ENCODE peak calls at places on chromosomes 16 and 17, in ten cellular contexts. K is B cell, M is AG10803, C is uterus, I is WERI-Rb-1, Z is cardiac fibroblast, L is mucosa of descending colon, S is tibial nerve, V is foreskin fibroblast, H is heart left ventricle. P is an unnamed sample.

GRCh38 chr16:51773491-51773890 is 622.4 kb upstream of the SALL1 start:
- DNase-seq in K (no peak), M (no peak), C (no peak), I (no peak), Z (no peak), L (no peak), S (no peak), V (no peak), H (no peak), P (no peak)

GRCh38 chr16:60027351-60027750 is 1293.2 kb upstream of the GOT2 start:
- DNase-seq in K (no peak), M (no peak), C (no peak), I (no peak), Z (no peak), L (no peak), S (no peak), V (no peak), H (no peak), P (no peak)

GRCh38 chr16:25546781-25547180 is 145.0 kb upstream of the HS3ST4 start:
- DNase-seq in K (no peak), M (no peak), C (no peak), I (no peak), Z (no peak), L (no peak), S (no peak), V (no peak), H (no peak), P (no peak)

GRCh38 chr17:81528651-81529436 is 667 bp downstream of the FSCN2 start:
- DNase-seq in K (no peak), M (no peak), C (no peak), I (no peak), Z (no peak), L (no peak), S (no peak), V (no peak), H (no peak), P (no peak)

GRCh38 chr16:83552193-83552592 is 255.6 kb upstream of the HSBP1 start:
- DNase-seq in K (no peak), M (peak), C (no peak), I (no peak), Z (peak), L (no peak), S (no peak), V (peak), H (no peak), P (no peak)

GRCh38 chr17:72462396-72462795 is 341.6 kb downstream of the SOX9 start:
- DNase-seq in K (no peak), M (peak), C (no peak), I (no peak), Z (peak), L (no peak), S (no peak), V (no peak), H (no peak), P (no peak)

GRCh38 chr16:66508261-66508913 is 41.5 kb downstream of the TK2 start:
- DNase-seq in K (no peak), M (no peak), C (peak), I (no peak), Z (peak), L (peak), S (no peak), V (peak), H (no peak), P (no peak)

GRCh38 chr16:31458073-31458834 is 1.0 kb upstream of the ARMC5 start:
- DNase-seq in K (peak), M (peak), C (no peak), I (peak), Z (peak), L (peak), S (no peak), V (peak), H (no peak), P (no peak)

GRCh38 chr16:71966932-71967331 is 33.3 kb downstream of the PKD1L3 start:
- DNase-seq in K (no peak), M (no peak), C (no peak), I (peak), Z (no peak), L (no peak), S (no peak), V (no peak), H (no peak), P (no peak)

DNA sequence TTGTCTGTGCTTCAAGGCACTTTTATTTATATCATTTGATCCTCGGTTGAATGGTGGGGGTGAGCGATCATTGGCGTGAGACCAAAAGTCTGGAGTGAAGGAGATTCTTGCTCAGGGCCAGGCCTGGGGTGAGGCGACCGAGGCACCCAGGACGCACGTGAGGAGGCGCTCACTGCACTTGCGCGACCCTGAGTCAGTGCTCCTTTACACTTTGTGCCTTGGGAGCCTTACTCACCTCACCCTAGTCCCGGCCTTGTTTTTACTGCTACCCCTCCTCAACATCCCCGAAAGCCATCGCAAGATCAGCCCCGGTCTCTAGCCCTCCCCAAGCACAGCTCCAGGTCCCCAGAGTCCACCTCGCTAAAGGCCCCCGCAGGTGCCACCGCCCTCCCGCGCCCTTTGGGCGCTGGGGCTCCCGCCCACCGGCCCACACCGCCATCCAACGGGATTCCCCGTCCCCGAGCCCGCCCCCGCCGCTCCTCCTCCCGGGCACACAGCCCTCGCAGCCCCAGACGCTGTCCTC is 496 bp downstream of the EZH1 start:
- DNase-seq in K (no peak), M (peak), C (no peak), I (peak), Z (peak), L (peak), S (peak), V (peak), H (peak), P (no peak)
- TF ChIP-seq CTCF in K (no peak), M (no peak), C (no peak), I (peak), Z (no peak), L (no peak), S (no peak), V (no peak), H (no peak), P (no peak)

DNA sequence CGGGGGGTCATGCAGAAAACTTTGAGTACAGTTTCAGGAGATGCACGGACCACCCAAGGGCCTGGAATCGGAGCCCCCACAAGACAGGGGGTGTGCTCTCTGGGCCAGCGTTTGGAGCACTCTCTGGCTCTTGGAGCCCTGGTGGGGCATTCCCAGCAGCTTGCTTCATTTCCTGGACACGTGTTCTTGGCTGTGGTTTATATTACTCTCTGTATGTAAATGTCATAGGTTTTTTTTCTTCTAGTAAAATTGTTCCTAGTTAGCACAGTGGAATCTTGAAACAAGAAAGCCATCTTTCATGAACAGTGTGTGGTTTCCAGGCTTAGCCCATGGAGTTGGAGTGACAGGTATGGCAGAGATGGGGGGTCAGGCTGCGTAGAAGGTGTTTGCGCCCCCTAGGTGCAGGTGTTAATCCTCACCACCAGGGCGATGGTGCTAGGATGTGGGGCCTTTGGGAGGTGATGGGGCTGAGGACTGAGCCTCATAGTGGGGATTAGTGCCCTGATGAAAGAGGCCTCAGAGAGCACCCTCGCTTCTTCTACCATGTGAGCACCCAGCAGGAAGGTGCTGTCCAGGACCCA is 79.8 kb downstream of the JPH3 start:
- DNase-seq in K (no peak), M (peak), C (no peak), I (peak), Z (peak), L (no peak), S (no peak), V (peak), H (no peak), P (peak)
- TF ChIP-seq CTCF in K (no peak), M (peak), C (no peak), I (peak), Z (peak), L (no peak), S (no peak), V (peak), H (peak), P (peak)

DNA sequence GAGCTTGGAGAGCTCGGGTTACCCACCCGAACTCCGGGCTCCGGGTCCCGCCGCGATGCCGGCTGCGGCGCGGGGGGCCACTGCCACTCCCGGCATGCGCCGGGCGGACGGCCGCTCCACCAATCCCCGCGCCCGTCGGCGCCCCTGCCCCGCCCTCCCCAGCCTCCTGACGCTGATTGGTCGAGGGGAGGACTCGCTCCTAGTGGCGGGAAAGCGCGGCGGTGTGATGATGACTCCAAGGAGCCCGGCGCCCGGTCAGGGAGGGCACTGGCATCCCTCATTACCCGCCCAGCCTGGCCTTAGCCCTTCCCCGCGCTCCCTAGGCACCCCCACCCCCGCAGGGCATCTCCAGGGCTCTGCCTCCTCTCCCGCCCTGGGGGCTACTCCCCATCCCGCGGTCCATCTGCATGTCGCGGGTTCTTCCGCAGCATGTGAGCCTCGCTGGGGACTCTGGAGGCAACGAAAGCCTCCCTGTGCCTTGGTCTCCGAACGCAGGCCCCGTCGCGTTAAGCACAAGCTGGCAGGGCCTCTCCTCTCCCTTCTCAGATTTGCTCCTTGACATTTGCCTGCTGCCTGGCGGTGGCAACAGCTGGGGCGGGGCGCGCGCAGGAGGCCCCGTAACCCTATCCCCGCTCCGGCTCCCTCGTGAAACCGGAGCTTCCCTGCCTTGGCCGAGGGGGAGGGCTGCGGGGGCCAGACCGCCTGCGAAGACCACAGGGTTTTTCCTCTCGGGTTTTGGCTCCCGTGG is 1.7 kb downstream of the ATP2A1 start:
- DNase-seq in K (peak), M (peak), C (peak), I (peak), Z (peak), L (peak), S (peak), V (peak), H (peak), P (peak)
- TF ChIP-seq CTCF in K (no peak), M (no peak), C (no peak), I (no peak), Z (no peak), L (no peak), S (peak), V (no peak), H (peak), P (no peak)

GRCh38 chr17:2365132-2365531 is 27.8 kb downstream of the SGSM2 start:
- DNase-seq in K (no peak), M (no peak), C (no peak), I (no peak), Z (no peak), L (no peak), S (no peak), V (no peak), H (no peak), P (no peak)

GRCh38 chr17:2364132-2365116 is 27.1 kb downstream of the SGSM2 start:
- DNase-seq in K (no peak), M (no peak), C (no peak), I (no peak), Z (no peak), L (no peak), S (no peak), V (no peak), H (peak), P (peak)

GRCh38 chr17:2368383-2368782 is 31.1 kb downstream of the SGSM2 start:
- DNase-seq in K (peak), M (no peak), C (no peak), I (no peak), Z (no peak), L (peak), S (no peak), V (no peak), H (peak), P (no peak)

GRCh38 chr17:2369039-2369438 is 31.7 kb downstream of the SGSM2 start:
- DNase-seq in K (peak), M (no peak), C (no peak), I (no peak), Z (peak), L (no peak), S (no peak), V (no peak), H (no peak), P (no peak)

DNA sequence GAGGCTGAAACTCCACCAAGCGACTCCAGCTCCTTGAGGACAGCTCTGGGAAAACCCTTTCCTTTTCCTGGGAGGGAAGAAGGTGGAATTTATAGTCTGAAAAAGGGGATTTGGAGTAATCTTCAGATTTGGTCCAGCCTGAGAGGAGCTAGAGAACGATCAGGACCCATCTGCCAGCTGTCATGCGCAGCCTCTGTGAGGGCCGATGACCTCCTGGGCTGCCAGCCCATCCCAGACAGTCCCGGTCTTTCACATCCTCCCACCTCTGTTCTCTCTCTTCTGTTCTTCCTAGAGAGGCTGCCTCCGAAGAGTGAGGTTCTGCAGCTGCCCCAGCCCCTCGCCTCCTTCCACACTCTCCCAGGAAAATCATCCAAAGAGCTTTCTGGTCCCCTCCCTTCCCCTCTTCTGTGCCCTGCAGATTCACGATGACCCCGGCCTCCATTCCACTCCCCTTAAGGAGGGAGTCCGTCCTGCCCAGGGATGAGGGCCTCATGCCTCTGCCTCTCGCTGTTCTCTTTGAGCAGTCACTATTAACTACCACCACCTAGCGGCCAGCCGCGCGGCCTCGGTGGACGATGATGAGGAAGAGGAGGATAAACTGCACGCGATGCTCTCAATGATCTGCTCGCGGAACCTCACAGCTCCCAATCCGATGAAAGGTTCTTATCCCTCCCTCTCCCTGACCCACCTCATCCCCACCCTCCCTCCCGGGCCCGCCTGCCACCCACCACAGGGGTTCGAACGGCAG is 29.6 kb downstream of the SGSM2 start:
- DNase-seq in K (no peak), M (no peak), C (peak), I (peak), Z (peak), L (peak), S (no peak), V (no peak), H (no peak), P (no peak)
- TF ChIP-seq CTCF in K (no peak), M (no peak), C (no peak), I (peak), Z (peak), L (no peak), S (no peak), V (no peak), H (no peak), P (peak)

GRCh38 chr17:36773039-36773438 is 164.2 kb upstream of the LHX1 start:
- DNase-seq in K (no peak), M (no peak), C (no peak), I (no peak), Z (no peak), L (no peak), S (no peak), V (no peak), H (no peak), P (no peak)

GRCh38 chr17:36768355-36768754 is 167.0 kb downstream of the MRM1 start:
- DNase-seq in K (no peak), M (no peak), C (no peak), I (peak), Z (no peak), L (no peak), S (no peak), V (no peak), H (no peak), P (no peak)
- TF ChIP-seq CTCF in K (no peak), M (no peak), C (no peak), I (no peak), Z (no peak), L (no peak), S (no peak), V (no peak), H (no peak), P (no peak)

DNA sequence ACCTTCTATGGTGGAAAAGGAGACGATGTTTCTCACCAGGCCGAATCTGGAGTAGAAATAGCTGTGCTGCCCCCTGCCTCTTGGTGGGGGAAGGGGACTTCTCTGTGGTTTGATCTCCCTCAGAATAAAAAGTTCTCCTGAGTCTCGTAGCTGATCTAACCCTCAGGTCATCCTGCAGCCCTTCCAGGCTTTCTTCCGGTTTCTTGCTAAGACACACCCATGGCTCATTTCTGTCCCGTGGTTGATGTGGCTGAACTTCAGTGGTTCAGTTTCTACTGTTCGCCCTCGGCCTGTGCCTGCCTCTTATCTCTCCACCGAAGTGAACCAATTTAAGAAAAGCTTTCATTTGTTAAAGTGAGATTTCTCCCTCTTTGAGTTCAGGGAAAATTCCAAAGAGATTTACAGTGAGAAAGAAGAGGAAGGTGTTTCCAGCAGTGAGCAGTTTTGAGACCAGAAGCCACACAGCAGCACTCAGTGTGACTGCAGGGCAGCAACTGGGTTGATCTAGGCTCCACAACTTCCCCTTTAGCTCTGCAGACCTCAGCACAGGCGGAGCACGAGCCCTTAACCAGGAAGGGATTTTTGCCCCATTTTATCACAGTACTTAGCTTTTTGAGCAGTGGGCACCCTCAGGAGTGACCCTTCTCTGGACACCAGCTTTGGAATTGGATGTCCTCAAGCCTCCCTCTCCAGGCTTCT is 34.9 kb upstream of the CACNG5 start:
- DNase-seq in K (no peak), M (no peak), C (no peak), I (no peak), Z (no peak), L (no peak), S (no peak), V (no peak), H (no peak), P (no peak)
- TF ChIP-seq CTCF in K (no peak), M (no peak), C (no peak), I (no peak), Z (no peak), L (no peak), S (no peak), V (no peak), H (no peak), P (no peak)

GRCh38 chr17:7587420-7587786 is 2.5 kb downstream of the SOX15 start:
- DNase-seq in K (no peak), M (peak), C (no peak), I (no peak), Z (peak), L (no peak), S (no peak), V (peak), H (no peak), P (peak)

GRCh38 chr17:7587831-7588230 is 2.1 kb downstream of the SOX15 start:
- DNase-seq in K (no peak), M (peak), C (peak), I (no peak), Z (no peak), L (no peak), S (no peak), V (no peak), H (no peak), P (no peak)

GRCh38 chr17:7589204-7589868 is 558 bp downstream of the SOX15 start:
- DNase-seq in K (peak), M (peak), C (peak), I (peak), Z (peak), L (peak), S (peak), V (peak), H (peak), P (peak)

GRCh38 chr17:7588553-7589203 is 1.2 kb downstream of the SOX15 start:
- DNase-seq in K (peak), M (no peak), C (peak), I (no peak), Z (no peak), L (no peak), S (no peak), V (no peak), H (no peak), P (no peak)

DNA sequence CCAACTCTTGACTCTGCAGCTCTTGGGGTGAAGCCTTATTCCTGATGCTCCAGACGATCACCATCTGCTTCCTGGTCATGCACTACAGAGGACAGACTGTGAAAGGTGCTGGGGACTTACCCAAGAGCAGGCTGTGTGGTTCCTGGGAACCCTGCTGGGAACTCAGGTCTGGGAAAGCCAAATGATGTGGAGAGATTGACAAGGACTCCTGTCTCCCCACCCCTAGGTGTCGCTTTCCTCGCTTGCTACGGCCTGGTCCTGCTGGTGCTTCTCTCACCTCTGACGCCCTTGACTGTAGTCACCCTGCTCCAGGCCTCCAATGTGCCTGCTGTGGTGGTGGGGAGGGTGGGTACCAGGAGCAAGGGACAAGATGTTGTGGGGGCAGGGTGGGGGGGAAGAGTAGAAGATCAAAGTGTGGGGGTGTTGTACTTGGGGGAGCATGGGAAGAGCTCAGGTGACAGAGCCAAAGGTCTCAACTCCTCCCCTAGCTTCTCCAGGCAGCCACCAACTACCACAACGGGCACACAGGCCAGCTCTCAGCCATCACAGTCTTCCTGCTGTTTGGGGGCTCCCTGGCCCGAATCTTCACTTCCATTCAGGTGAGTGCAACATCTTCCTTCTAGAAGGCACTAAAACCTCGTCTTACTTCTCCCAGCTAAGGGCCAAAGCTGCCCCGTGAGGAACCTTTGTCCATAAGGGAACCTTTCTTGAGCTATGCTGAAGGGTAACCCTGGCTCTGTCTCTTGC is 3.0 kb downstream of the SOX15 start:
- DNase-seq in K (no peak), M (no peak), C (no peak), I (peak), Z (no peak), L (peak), S (no peak), V (no peak), H (no peak), P (no peak)
- TF ChIP-seq CTCF in K (no peak), M (peak), C (no peak), I (peak), Z (peak), L (no peak), S (no peak), V (no peak), H (peak), P (no peak)